ENCODE peak calls at places on chromosomes 1 and 21, in six cellular contexts. X, Z, F, W, P and E are unnamed samples. For H3K36me3, the result is how much of the 10 kb centered on the place peaks cover.

GRCh38 chr1:6111571-6111970 is 65.9 kb downstream of the KCNAB2 start:
- DNase-seq in F (no peak), Z (peak), P (no peak), W (no peak), X (no peak), E (no peak)

GRCh38 chr1:119676571-119677206 is 28.6 kb upstream of the ZNF697 start:
- DNase-seq in P (no peak), W (no peak), X (no peak), Z (no peak), F (peak), E (no peak)

GRCh38 chr1:183198463-183198862 is 12.4 kb downstream of the LAMC2 start:
- DNase-seq in Z (peak), X (no peak), F (no peak), P (peak), W (no peak), E (no peak)

GRCh38 chr1:31865728-31866449 is 50.1 kb upstream of the SPOCD1 start:
- DNase-seq in W (no peak), Z (no peak), F (no peak), X (no peak), P (no peak), E (no peak)

GRCh38 chr1:29271724-29272123 is 35.4 kb downstream of the PTPRU start:
- DNase-seq in W (peak), X (peak), Z (peak), P (peak), F (peak), E (peak)

GRCh38 chr1:145784409-145784808 is 39.5 kb downstream of the RNF115 start:
- DNase-seq in P (no peak), W (no peak), X (no peak), Z (no peak), F (no peak), E (no peak)

GRCh38 chr1:27418326-27418761 is 25.9 kb downstream of the GPR3 start:
- DNase-seq in W (no peak), P (peak), Z (peak), X (no peak), F (peak), E (no peak)

GRCh38 chr1:52738863-52739406 is 12.7 kb downstream of the ZYG11B start:
- DNase-seq in W (no peak), F (no peak), X (no peak), Z (peak), P (no peak), E (no peak)

GRCh38 chr1:9990944-9991343 is 6.1 kb upstream of the RBP7 start:
- DNase-seq in W (no peak), X (no peak), P (no peak), Z (peak), F (peak), E (no peak)

GRCh38 chr1:187275985-187276580 is 447.3 kb downstream of the PLA2G4A start:
- DNase-seq in Z (no peak), P (no peak), X (no peak), F (no peak), W (no peak), E (no peak)

GRCh38 chr1:224185208-224185607 is 2.2 kb downstream of the DEGS1 start:
- DNase-seq in X (no peak), W (no peak), Z (no peak), F (no peak), P (no peak), E (no peak)

GRCh38 chr1:43372172-43372571 is 4.4 kb upstream of the ELOVL1 start:
- DNase-seq in Z (no peak), W (no peak), P (peak), F (no peak), X (no peak), E (no peak)

GRCh38 chr21:39676054-39676771 is 63.5 kb downstream of the B3GALT5 start:
- DNase-seq in Z (peak), F (peak), X (peak), W (no peak), P (no peak), E (no peak)

GRCh38 chr1:60835649-60836048 is 246.7 kb upstream of the NFIA start:
- DNase-seq in W (no peak), X (no peak), P (no peak), Z (no peak), F (no peak), E (no peak)

GRCh38 chr1:8660455-8660854 is 157.0 kb downstream of the RERE start:
- DNase-seq in F (peak), X (no peak), W (no peak), Z (peak), P (peak), E (no peak)

GRCh38 chr1:93468681-93469080 is 20.8 kb downstream of the FNBP1L start:
- DNase-seq in Z (no peak), F (no peak), X (no peak), P (peak), W (no peak), E (no peak)

GRCh38 chr1:93475691-93476090 is 27.8 kb downstream of the FNBP1L start:
- DNase-seq in Z (no peak), X (no peak), P (no peak), W (no peak), F (no peak), E (no peak)

GRCh38 chr1:93474291-93474690 is 26.4 kb downstream of the FNBP1L start:
- DNase-seq in F (no peak), Z (no peak), X (no peak), P (no peak), W (no peak), E (no peak)

GRCh38 chr1:93471284-93471683 is 23.4 kb downstream of the FNBP1L start:
- DNase-seq in X (no peak), W (no peak), F (no peak), Z (no peak), P (no peak), E (peak)

DNA sequence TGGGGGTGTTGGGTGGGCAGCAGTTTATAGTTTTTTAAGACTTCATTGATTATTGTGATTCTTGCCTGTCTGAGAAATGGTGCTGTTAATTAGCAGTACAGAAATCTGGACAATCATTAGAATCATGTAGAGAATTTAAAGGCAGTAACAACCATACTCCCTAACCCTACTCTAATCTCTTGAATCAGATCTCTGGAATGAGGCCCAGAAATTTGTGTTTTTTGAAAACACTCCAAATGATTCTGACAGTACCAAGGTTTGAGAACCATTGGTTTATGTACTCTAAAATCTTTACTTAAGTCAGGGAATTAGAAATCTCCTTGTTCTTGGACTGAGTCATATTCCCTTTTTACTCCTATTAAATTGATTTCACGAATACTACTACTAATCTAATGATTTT is 24.0 kb downstream of the FNBP1L start:
- DNase-seq in W (no peak), X (no peak), Z (no peak), P (peak), F (no peak), E (no peak)
- H3K27ac ChIP-seq in W (no peak), X (no peak), Z (no peak), P (no peak), F (no peak), E (no peak)

DNA sequence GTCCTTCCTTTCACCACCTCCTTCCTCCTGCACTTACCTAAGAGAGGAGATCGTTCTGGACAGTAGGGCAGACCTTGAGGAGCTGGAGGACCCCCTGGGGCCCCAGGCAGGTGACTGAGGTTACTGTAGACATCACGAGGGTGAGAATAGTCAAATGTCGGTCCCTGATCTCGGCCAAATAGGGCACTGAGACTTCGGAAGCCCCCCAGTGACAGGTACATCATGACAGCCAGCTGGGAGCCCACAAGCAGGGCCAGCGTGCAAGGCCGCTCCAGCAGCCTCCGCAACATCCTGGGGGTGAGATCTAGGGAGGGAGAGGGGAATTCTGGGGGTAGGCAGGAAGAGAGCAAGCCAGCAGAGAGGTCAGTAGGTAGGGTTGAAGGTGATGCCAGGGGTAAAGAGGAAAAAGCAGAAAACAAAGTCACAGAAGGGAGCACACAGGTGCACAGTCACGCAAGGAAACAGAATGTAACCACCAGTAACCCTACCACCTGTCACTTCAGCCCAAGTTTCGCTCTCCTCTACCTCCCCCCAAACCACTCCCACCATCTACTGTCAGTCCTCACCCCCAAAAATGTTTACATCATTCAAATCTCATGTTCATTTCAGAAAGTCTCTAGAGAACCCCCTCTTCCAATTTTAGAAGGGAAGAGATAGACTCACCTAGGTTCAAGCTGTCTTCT is 1.4 kb downstream of the B4GALT3 start:
- DNase-seq in P (no peak), X (no peak), Z (peak), F (no peak), W (no peak), E (no peak)
- H3K36me3 ChIP-seq in P (under half), X (under half), Z (under half), F (under half), W (under half), E (under half)

GRCh38 chr21:37870229-37870628 is 46.0 kb downstream of the KCNJ6 start:
- DNase-seq in W (no peak), F (no peak), X (no peak), Z (no peak), P (no peak), E (no peak)
- H3K27ac ChIP-seq in W (no peak), F (no peak), X (no peak), Z (no peak), P (no peak), E (no peak)

DNA sequence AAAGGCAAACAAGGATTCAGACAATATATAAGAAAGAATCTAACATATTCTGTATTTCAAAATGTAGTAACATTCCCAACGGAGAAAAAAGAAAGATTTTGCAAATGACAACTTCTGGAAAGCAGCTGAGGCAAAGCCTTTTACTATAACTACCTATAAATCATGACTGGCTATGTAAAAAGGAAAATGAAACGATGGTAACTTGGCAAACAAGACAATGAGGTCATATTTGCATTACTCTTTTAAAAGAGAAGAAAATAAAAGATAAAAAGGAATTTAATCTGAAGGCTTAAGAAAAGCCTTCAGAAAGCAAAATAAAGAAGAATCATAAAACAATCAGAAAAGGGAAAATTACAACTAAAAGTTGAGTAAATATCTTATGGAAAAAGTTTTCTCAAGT is 25.1 kb upstream of the ASPM start:
- DNase-seq in F (no peak), X (no peak), W (no peak), Z (no peak), P (peak), E (no peak)
- H3K36me3 ChIP-seq in F (under half), X (under half), W (under half), Z (half or more), P (under half), E (half or more)

GRCh38 chr1:161193561-161194235 is 5.2 kb downstream of the ADAMTS4 start:
- DNase-seq in Z (no peak), P (no peak), W (no peak), F (no peak), X (no peak), E (no peak)

GRCh38 chr1:161191971-161192370 is 6.9 kb downstream of the ADAMTS4 start:
- DNase-seq in P (no peak), Z (no peak), X (no peak), F (no peak), W (no peak), E (no peak)

GRCh38 chr1:161192476-161193465 is 6.1 kb downstream of the ADAMTS4 start:
- DNase-seq in F (peak), Z (no peak), X (peak), W (no peak), P (peak), E (peak)

GRCh38 chr1:161189036-161189435 is 9.8 kb downstream of the ADAMTS4 start:
- DNase-seq in F (no peak), P (no peak), X (no peak), W (no peak), Z (no peak), E (no peak)

DNA sequence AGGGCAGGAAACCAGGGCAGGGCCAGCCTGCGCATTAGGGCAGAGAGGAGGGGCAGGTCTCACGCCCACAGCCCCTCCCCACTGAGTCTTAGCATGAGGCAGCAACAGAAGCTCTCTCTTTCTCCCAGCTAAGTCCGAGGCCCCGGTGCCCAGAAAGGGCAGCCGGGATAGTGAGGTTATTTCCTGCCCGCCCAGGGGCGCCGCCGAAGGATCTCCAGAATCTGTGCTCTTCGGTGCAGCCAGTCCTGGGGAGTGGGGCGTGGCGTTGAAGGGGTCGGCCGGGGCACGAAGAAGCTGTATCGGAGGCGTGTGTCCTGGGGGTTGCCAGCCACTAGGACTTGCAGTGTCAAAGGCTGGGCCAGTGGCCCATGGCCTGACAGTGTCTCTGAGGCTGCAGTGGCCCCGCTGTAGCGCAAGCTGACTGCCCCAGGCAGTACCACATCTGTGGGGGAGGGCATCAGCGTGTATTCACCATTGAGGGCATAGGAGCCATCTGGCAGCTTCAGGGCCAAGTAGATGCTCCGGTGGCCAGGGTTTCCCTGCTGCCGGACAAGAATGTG is 7.8 kb downstream of the ADAMTS4 start:
- DNase-seq in X (no peak), Z (no peak), W (no peak), P (no peak), F (no peak), E (peak)
- H3K27ac ChIP-seq in X (no peak), Z (no peak), W (no peak), P (no peak), F (no peak), E (no peak)

GRCh38 chr1:228785366-228786085 is 50.2 kb downstream of the RHOU start:
- DNase-seq in P (no peak), F (no peak), W (no peak), X (no peak), Z (no peak), E (no peak)
- H3K36me3 ChIP-seq in P (under half), F (under half), W (under half), X (under half), Z (under half), E (under half)

GRCh38 chr1:93965256-93965655 is 56.0 kb upstream of the GCLM start:
- DNase-seq in X (no peak), F (no peak), Z (no peak), W (no peak), P (no peak), E (no peak)
- H3K27ac ChIP-seq in X (no peak), F (no peak), Z (no peak), W (no peak), P (no peak), E (no peak)

DNA sequence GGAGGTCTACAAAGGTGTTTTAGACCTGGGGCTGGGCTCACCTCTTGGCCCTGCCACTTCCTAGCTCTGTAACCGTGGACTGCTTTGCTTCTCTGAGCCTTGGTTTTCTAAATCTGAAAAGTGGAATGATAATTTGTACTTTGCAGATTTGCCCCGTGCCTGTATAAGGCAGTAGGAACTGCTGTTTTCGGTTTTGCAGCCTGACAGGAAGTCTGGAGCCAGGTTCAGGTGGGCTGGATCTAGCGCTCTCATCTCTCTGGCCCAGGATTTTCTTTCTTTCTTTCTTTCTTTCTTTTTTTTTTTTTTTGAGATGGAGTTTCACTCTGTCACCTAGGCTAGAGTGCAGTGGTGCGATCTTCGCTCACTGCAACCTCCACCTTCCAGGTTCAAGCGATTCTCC is 17.2 kb downstream of the IFNAR2 start:
- DNase-seq in X (no peak), Z (no peak), W (no peak), P (no peak), F (no peak), E (no peak)
- H3K36me3 ChIP-seq in X (under half), Z (half or more), W (under half), P (under half), F (under half), E (half or more)

GRCh38 chr1:212606042-212606733 is 2.4 kb upstream of the ATF3 start:
- DNase-seq in P (no peak), F (no peak), Z (no peak), W (no peak), X (peak), E (peak)

GRCh38 chr1:212606734-212607205 is 1.8 kb upstream of the ATF3 start:
- DNase-seq in W (no peak), F (peak), P (no peak), Z (no peak), X (peak), E (peak)

GRCh38 chr1:212607924-212608208 is 695 bp upstream of the ATF3 start:
- DNase-seq in F (no peak), W (no peak), X (no peak), P (no peak), Z (no peak), E (no peak)

GRCh38 chr1:212608209-212608955 is at the start of gene ATF3:
- DNase-seq in X (peak), Z (peak), F (peak), W (peak), P (peak), E (peak)

GRCh38 chr1:212607206-212607923 is 1.2 kb upstream of the ATF3 start:
- DNase-seq in P (no peak), X (peak), W (no peak), F (peak), Z (peak), E (peak)
- H3K27ac ChIP-seq in P (no peak), X (no peak), W (no peak), F (peak), Z (peak), E (no peak)